ENCODE peak calls at places on chromosomes 4 and X, in ten cellular contexts. R, E, S, X, I, A, B, L, O and V are unnamed samples.
A peak's percentile ranks its signal among the peaks of the same experiment; 100 is the strongest.

GRCh38 chrX:114798902-114799301 is 215.0 kb downstream of the HTR2C start:
- DNase-seq in R (no peak), E (no peak), S (peak; percentile 18), X (no peak), I (no peak), A (no peak), B (peak; percentile 0), L (no peak), O (no peak), V (no peak)

GRCh38 chr4:924107-925096 is 7.7 kb downstream of the GAK start:
- DNase-seq in R (no peak), E (no peak), S (no peak), X (no peak), I (no peak), A (no peak), B (no peak), L (peak; percentile 29), O (no peak), V (no peak)

GRCh38 chr4:140163029-140163810 is 9.2 kb upstream of the MAML3 start:
- DNase-seq in R (no peak), E (no peak), S (no peak), X (no peak), I (no peak), A (no peak), B (no peak), L (no peak), O (no peak), V (no peak)

GRCh38 chr4:73447701-73448100 is 11.7 kb downstream of the AFP start:
- DNase-seq in R (no peak), E (no peak), S (no peak), X (no peak), I (no peak), A (no peak), B (no peak), L (no peak), O (no peak), V (no peak)

GRCh38 chrX:120653000-120653399 is 23.1 kb upstream of the C1GALT1C1 start:
- DNase-seq in R (peak; percentile 14), E (no peak), S (no peak), X (no peak), I (no peak), A (no peak), B (no peak), L (peak; percentile 2), O (no peak), V (no peak)

GRCh38 chrX:68432648-68433047 is 647 bp downstream of the OPHN1 start:
- DNase-seq in R (no peak), E (no peak), S (no peak), X (no peak), I (no peak), A (no peak), B (no peak), L (no peak), O (no peak), V (no peak)

GRCh38 chr4:104465201-104465600 is 29.5 kb downstream of the CXXC4 start:
- DNase-seq in R (no peak), E (no peak), S (no peak), X (no peak), I (no peak), A (no peak), B (no peak), L (no peak), O (no peak), V (no peak)

GRCh38 chrX:150569155-150569477 is 695 bp downstream of the MTM1 start:
- DNase-seq in R (no peak), E (no peak), S (no peak), X (peak; percentile 32), I (no peak), A (no peak), B (peak; percentile 35), L (peak; percentile 85), O (no peak), V (peak; percentile 18)

GRCh38 chr4:2261110-2261852 is 628 bp downstream of the MXD4 start:
- DNase-seq in R (peak; percentile 54), E (peak; percentile 82), S (no peak), X (peak; percentile 35), I (peak; percentile 68), A (no peak), B (no peak), L (peak; percentile 71), O (peak; percentile 47), V (peak; percentile 53)

GRCh38 chrX:115410731-115411435 is 121.4 kb downstream of the LUZP4 start:
- DNase-seq in R (no peak), E (no peak), S (no peak), X (no peak), I (no peak), A (no peak), B (no peak), L (peak; percentile 1), O (no peak), V (no peak)

GRCh38 chrX:49919617-49920016 is 2.8 kb upstream of the CLCN5 start:
- DNase-seq in R (peak; percentile 17), E (no peak), S (no peak), X (peak; percentile 18), I (peak; percentile 56), A (peak; percentile 1), B (no peak), L (peak; percentile 32), O (peak; percentile 11), V (peak; percentile 0)

GRCh38 chr4:175017751-175018150 is 99.6 kb downstream of the ADAM29 start:
- DNase-seq in R (no peak), E (no peak), S (no peak), X (no peak), I (no peak), A (no peak), B (no peak), L (no peak), O (no peak), V (no peak)

GRCh38 chr4:8940792-8941491 is 69.3 kb upstream of the HMX1 start:
- DNase-seq in R (no peak), E (no peak), S (no peak), X (no peak), I (peak; percentile 73), A (no peak), B (peak; percentile 34), L (no peak), O (no peak), V (no peak)

GRCh38 chr4:2251795-2252529 is 9.9 kb downstream of the MXD4 start:
- DNase-seq in R (peak; percentile 10), E (no peak), S (no peak), X (no peak), I (no peak), A (no peak), B (no peak), L (no peak), O (no peak), V (no peak)

GRCh38 chr4:123600426-123600825 is 203.8 kb downstream of the SPRY1 start:
- DNase-seq in R (no peak), E (no peak), S (no peak), X (no peak), I (peak; percentile 22), A (no peak), B (no peak), L (peak; percentile 36), O (no peak), V (no peak)